ENCODE peak calls at places on chromosome 4, in seven cellular contexts. Q is GM12864, A is erythroblast, W is right atrium auricular region, O is hypothalamus, R is NCI-H510A, V is iPS DF 6.9. F is an unnamed sample.

GRCh38 chr4:134027931-134028330 is 173.7 kb downstream of the PABPC4L start:
- DNase-seq in R (no peak), O (no peak), A (no peak), Q (no peak), V (no peak), W (no peak), F (no peak)

GRCh38 chr4:7630559-7631287 is 196.0 kb upstream of the PSAPL1 start:
- DNase-seq in V (no peak), Q (no peak), R (no peak), W (peak), O (no peak), A (no peak), F (no peak)

GRCh38 chr4:183959349-183959748 is 54.2 kb downstream of the STOX2 start:
- DNase-seq in O (no peak), R (no peak), W (no peak), A (no peak), Q (no peak), V (no peak), F (no peak)

GRCh38 chr4:85637778-85638177 is 162.8 kb downstream of the ARHGAP24 start:
- DNase-seq in W (no peak), V (no peak), O (no peak), R (no peak), Q (no peak), A (no peak), F (no peak)

GRCh38 chr4:82975792-82976191 is 34.8 kb downstream of the LIN54 start:
- DNase-seq in V (no peak), O (no peak), R (no peak), A (no peak), Q (no peak), W (no peak), F (no peak)

GRCh38 chr4:45663495-45664148 is 460.2 kb downstream of the GABRG1 start:
- DNase-seq in A (no peak), W (no peak), O (no peak), R (no peak), Q (no peak), V (no peak), F (no peak)

GRCh38 chr4:155966171-155966570 is 12.5 kb upstream of the CTSO start:
- DNase-seq in W (no peak), V (no peak), R (no peak), A (no peak), O (no peak), Q (no peak), F (no peak)

GRCh38 chr4:87009095-87009648 is 74.4 kb downstream of the AFF1 start:
- DNase-seq in Q (no peak), A (no peak), W (no peak), O (no peak), R (no peak), V (no peak), F (no peak)

GRCh38 chr4:98283219-98284199 is 22.3 kb downstream of the RAP1GDS1 start:
- DNase-seq in O (no peak), Q (no peak), V (no peak), R (no peak), W (no peak), A (no peak), F (no peak)

GRCh38 chr4:22514431-22514830 is 1.4 kb downstream of the ADGRA3 start:
- DNase-seq in Q (no peak), W (no peak), R (no peak), O (no peak), A (no peak), V (no peak), F (no peak)

GRCh38 chr4:111466821-111467605 is 678.2 kb upstream of the FAM241A start:
- DNase-seq in R (no peak), W (no peak), Q (no peak), O (no peak), A (no peak), V (no peak), F (no peak)

GRCh38 chr4:79597266-79597665 is 189.2 kb upstream of the GK2 start:
- DNase-seq in O (no peak), Q (no peak), V (no peak), W (no peak), R (no peak), A (no peak), F (no peak)

GRCh38 chr4:41744572-41745291 is 3.8 kb downstream of the PHOX2B start:
- DNase-seq in O (no peak), A (no peak), V (no peak), Q (no peak), R (no peak), W (no peak), F (no peak)

GRCh38 chr4:176238819-176239218 is 30.2 kb downstream of the ASB5 start:
- DNase-seq in R (peak), A (no peak), O (no peak), W (no peak), Q (no peak), V (no peak), F (no peak)

GRCh38 chr4:37994569-37994968 is 34.4 kb downstream of the PTTG2 start:
- DNase-seq in R (no peak), V (no peak), W (no peak), Q (no peak), O (no peak), A (no peak), F (no peak)

GRCh38 chr4:29861307-29861706 is 858.9 kb upstream of the PCDH7 start:
- DNase-seq in Q (no peak), V (no peak), A (peak), W (no peak), R (no peak), O (no peak), F (no peak)

GRCh38 chr4:109665783-109666455 is 37.3 kb downstream of the CASP6 start:
- DNase-seq in W (no peak), O (no peak), R (no peak), A (no peak), Q (no peak), V (no peak), F (no peak)

F was measured in coronary artery.